ENCODE peak calls at places on chromosomes 5 and 9, in six cellular contexts. L is H9, D is tibial nerve, Y is sigmoid colon, S is breast epithelium, Q is AG04449. G is an unnamed sample.

GRCh38 chr9:112074250-112075008 is 100.7 kb downstream of the SUSD1 start:
- DNase-seq in L (peak; percentile 45), D (peak; percentile 54), Y (peak; percentile 79), S (peak; percentile 51), Q (peak; percentile 99), G (no peak)

GRCh38 chr5:54981928-54982327 is 3.5 kb downstream of the ESM1 start:
- DNase-seq in L (no peak), D (no peak), Y (no peak), S (no peak), Q (no peak), G (no peak)

GRCh38 chr9:76512826-76513225 is 53.8 kb downstream of the GCNT1 start:
- DNase-seq in L (no peak), D (no peak), Y (no peak), S (no peak), Q (no peak), G (no peak)

GRCh38 chr9:14258156-14258555 is 55.8 kb downstream of the NFIB start:
- DNase-seq in L (no peak), D (no peak), Y (no peak), S (no peak), Q (no peak), G (no peak)

GRCh38 chr9:121613009-121613766 is 38.2 kb upstream of the DAB2IP start:
- DNase-seq in L (no peak), D (no peak), Y (no peak), S (no peak), Q (no peak), G (no peak)

GRCh38 chr5:83368317-83368716 is 103.2 kb upstream of the VCAN start:
- DNase-seq in L (no peak), D (no peak), Y (no peak), S (no peak), Q (peak; percentile 23), G (no peak)

GRCh38 chr9:97307091-97307490 is 368 bp upstream of the CCDC180 start:
- DNase-seq in L (peak; percentile 97), D (peak; percentile 47), Y (no peak), S (peak; percentile 73), Q (no peak), G (no peak)

GRCh38 chr5:170638454-170639220 is 134.8 kb downstream of the KCNIP1 start:
- DNase-seq in L (peak; percentile 88), D (peak; percentile 44), Y (peak; percentile 73), S (peak; percentile 29), Q (no peak), G (no peak)

GRCh38 chr9:108113579-108113978 is 624.0 kb upstream of the KLF4 start:
- DNase-seq in L (no peak), D (no peak), Y (no peak), S (no peak), Q (no peak), G (no peak)

GRCh38 chr9:104269996-104270963 is 176.2 kb downstream of the SMC2 start:
- DNase-seq in L (no peak), D (no peak), Y (no peak), S (no peak), Q (no peak), G (no peak)

GRCh38 chr5:132658383-132659302 is 670 bp downstream of the IL13 start:
- DNase-seq in L (no peak), D (no peak), Y (no peak), S (no peak), Q (no peak), G (no peak)

GRCh38 chr5:60540855-60541805 is 158.8 kb downstream of the DEPDC1B start:
- DNase-seq in L (no peak), D (no peak), Y (no peak), S (no peak), Q (no peak), G (no peak)

GRCh38 chr5:96337048-96337781 is 95.8 kb downstream of the PCSK1 start:
- DNase-seq in L (no peak), D (no peak), Y (no peak), S (peak; percentile 20), Q (no peak), G (no peak)

GRCh38 chr5:16007750-16008415 is 171.7 kb downstream of the MARCHF11 start:
- DNase-seq in L (no peak), D (no peak), Y (no peak), S (no peak), Q (no peak), G (no peak)

GRCh38 chr9:73327149-73327548 is 175.5 kb downstream of the ANXA1 start:
- DNase-seq in L (no peak), D (no peak), Y (no peak), S (no peak), Q (no peak), G (no peak)

GRCh38 chr5:120682851-120683250 is 218.8 kb downstream of the PRR16 start:
- DNase-seq in L (no peak), D (no peak), Y (no peak), S (no peak), Q (peak; percentile 76), G (no peak)

GRCh38 chr9:127516835-127517607 is 65.7 kb downstream of the LRSAM1 start:
- DNase-seq in L (no peak), D (no peak), Y (no peak), S (no peak), Q (no peak), G (no peak)

GRCh38 chr5:122165574-122166021 is 36.3 kb downstream of the ZNF474 start:
- DNase-seq in L (no peak), D (no peak), Y (no peak), S (no peak), Q (peak; percentile 87), G (no peak)

GRCh38 chr5:153517105-153517700 is 26.7 kb downstream of the GRIA1 start:
- DNase-seq in L (peak; percentile 30), D (no peak), Y (no peak), S (no peak), Q (no peak), G (no peak)

GRCh38 chr5:139982157-139982974 is 60.7 kb downstream of the NRG2 start:
- DNase-seq in L (no peak), D (no peak), Y (no peak), S (peak; percentile 79), Q (no peak), G (no peak)

GRCh38 chr9:121483049-121483448 is 16.6 kb downstream of the GGTA1 start:
- DNase-seq in L (no peak), D (no peak), Y (no peak), S (no peak), Q (no peak), G (no peak)

GRCh38 chr5:56852228-56853000 is 37.1 kb downstream of the MAP3K1 start:
- DNase-seq in L (no peak), D (no peak), Y (no peak), S (no peak), Q (no peak), G (no peak)

GRCh38 chr9:107635137-107635802 is 145.7 kb upstream of the KLF4 start:
- DNase-seq in L (no peak), D (no peak), Y (no peak), S (no peak), Q (no peak), G (no peak)

GRCh38 chr9:135728436-135729110 is 26.6 kb downstream of the KCNT1 start:
- DNase-seq in L (no peak), D (no peak), Y (no peak), S (no peak), Q (no peak), G (no peak)

GRCh38 chr9:135727257-135727875 is 25.4 kb downstream of the KCNT1 start:
- DNase-seq in L (no peak), D (no peak), Y (no peak), S (no peak), Q (no peak), G (no peak)

GRCh38 chr9:135724186-135724797 is 22.3 kb downstream of the KCNT1 start:
- DNase-seq in L (no peak), D (no peak), Y (no peak), S (no peak), Q (no peak), G (no peak)

GRCh38 chr9:135729480-135729879 is 27.5 kb downstream of the KCNT1 start:
- DNase-seq in L (no peak), D (no peak), Y (no peak), S (no peak), Q (no peak), G (no peak)

DNA sequence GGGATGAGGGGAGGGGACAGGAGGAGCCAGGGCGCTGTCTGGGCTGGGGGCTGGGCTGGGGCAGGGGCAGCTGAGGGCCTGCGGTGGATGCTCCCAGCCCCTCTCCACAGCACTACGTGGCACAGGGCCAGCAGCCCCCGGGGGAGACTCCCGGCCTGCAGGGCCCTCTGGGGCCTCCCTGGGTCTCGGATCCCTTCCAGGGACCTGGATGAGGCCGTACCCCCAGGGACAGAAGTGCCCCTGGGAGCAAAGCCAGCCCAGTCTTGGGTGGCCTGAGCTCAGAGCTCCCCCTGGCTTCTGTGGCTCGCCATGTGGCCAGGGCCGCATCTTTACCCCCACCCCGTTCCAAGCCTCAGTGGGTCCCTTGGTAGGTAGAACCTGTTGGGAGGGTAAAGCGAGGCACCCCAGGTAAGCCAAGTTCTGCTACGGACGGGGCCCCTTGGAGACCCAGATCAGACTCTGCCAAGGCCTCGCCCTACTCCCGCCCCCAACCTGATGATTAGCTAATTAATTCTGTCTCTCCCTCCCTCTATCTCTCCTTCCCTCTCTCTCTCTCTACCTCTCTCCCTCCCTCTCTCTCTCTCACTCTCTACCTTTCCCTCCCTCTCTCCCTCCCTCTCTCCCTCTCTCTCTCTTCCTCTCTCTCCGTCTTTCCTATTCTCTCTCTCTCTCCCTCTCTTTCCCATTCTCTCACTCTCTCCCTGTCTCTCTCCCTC is 24.3 kb downstream of the KCNT1 start:
- DNase-seq in L (no peak), D (no peak), Y (no peak), S (no peak), Q (no peak), G (no peak)
- TF ChIP-seq CTCF in L (peak; percentile 38), D (no peak), Y (no peak), S (no peak), Q (no peak), G (no peak)

DNA sequence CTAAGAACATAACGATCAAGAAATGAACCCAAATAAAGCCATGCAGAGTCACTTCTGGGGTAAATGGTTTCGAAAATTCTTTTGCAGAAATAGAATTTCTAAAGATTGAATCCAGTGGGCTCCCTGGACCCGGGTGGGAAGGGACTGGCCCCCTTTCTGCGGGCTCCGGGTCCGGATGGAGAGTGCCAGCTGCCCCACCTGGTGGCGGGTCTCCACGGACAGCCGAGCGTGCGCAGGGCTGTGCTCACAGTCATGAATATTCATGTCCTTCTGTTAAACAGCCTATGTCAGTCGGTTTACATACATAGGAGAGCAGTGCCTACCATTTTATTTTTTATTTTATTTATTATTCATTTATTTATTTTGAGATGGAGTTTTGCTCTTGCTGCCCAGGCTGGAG is 4.7 kb upstream of the PPP1R26 start:
- DNase-seq in L (peak; percentile 76), D (no peak), Y (no peak), S (no peak), Q (no peak), G (no peak)
- TF ChIP-seq CTCF in L (peak; percentile 84), D (no peak), Y (no peak), S (no peak), Q (peak; percentile 53), G (peak; percentile 77)

GRCh38 chr9:106596984-106597383 is 266.0 kb upstream of the ZNF462 start:
- DNase-seq in L (no peak), D (no peak), Y (no peak), S (no peak), Q (no peak), G (no peak)

GRCh38 chr9:106602354-106602753 is 260.6 kb upstream of the ZNF462 start:
- DNase-seq in L (no peak), D (no peak), Y (no peak), S (no peak), Q (no peak), G (no peak)

GRCh38 chr9:106600955-106601354 is 262.0 kb upstream of the ZNF462 start:
- DNase-seq in L (no peak), D (no peak), Y (no peak), S (no peak), Q (no peak), G (no peak)
- TF ChIP-seq CTCF in L (no peak), D (no peak), Y (no peak), S (no peak), Q (no peak), G (no peak)

GRCh38 chr5:141155540-141156374 is 5.9 kb downstream of the PCDHB6 start:
- DNase-seq in L (peak; percentile 54), D (no peak), Y (no peak), S (no peak), Q (no peak), G (no peak)
- TF ChIP-seq CTCF in L (peak; percentile 78), D (no peak), Y (no peak), S (no peak), Q (no peak), G (peak; percentile 28)